ENCODE peak calls at places on chromosomes 13 and 19, in nine cellular contexts. H is CD4-positive, alpha-beta T cell; K is fibroblast of mammary gland; X is thoracic aorta; D is cardiac muscle cell; Q is epithelial cell of esophagus; R is T follicular helper cell; U is ascending aorta; O is globus pallidus. S is an unnamed sample.

GRCh38 chr13:73781384-73781783 is 352.8 kb downstream of the KLF12 start:
- DNase-seq in H (no peak), K (no peak), X (no peak), D (no peak), Q (no peak), R (no peak), U (no peak), O (no peak), S (no peak)

GRCh38 chr19:10826846-10827245 is 9.2 kb downstream of the TMED1 start:
- DNase-seq in H (no peak), K (no peak), X (no peak), D (no peak), Q (no peak), R (no peak), U (no peak), O (no peak), S (no peak)

GRCh38 chr13:47672982-47673670 is 327.9 kb downstream of the SUCLA2 start:
- DNase-seq in H (no peak), K (peak; percentile 99), X (no peak), D (no peak), Q (peak; percentile 7), R (no peak), U (no peak), O (no peak), S (no peak)

GRCh38 chr13:59690857-59691500 is 472.7 kb downstream of the DIAPH3 start:
- DNase-seq in H (no peak), K (peak; percentile 63), X (no peak), D (no peak), Q (no peak), R (no peak), U (no peak), O (no peak), S (no peak)

GRCh38 chr19:4575267-4575793 is 15.8 kb upstream of the SEMA6B start:
- DNase-seq in H (no peak), K (peak; percentile 97), X (no peak), D (peak; percentile 49), Q (peak; percentile 45), R (no peak), U (peak; percentile 71), O (no peak), S (peak; percentile 68)

GRCh38 chr19:39347332-39348227 is 5.4 kb downstream of the SAMD4B start:
- DNase-seq in H (no peak), K (peak; percentile 48), X (no peak), D (no peak), Q (no peak), R (no peak), U (no peak), O (no peak), S (no peak)

GRCh38 chr19:48135411-48135810 is 24.8 kb upstream of the PLA2G4C start:
- DNase-seq in H (no peak), K (no peak), X (no peak), D (no peak), Q (peak; percentile 13), R (no peak), U (no peak), O (no peak), S (no peak)

GRCh38 chr13:28434934-28435333 is 60.0 kb downstream of the FLT1 start:
- DNase-seq in H (no peak), K (no peak), X (no peak), D (no peak), Q (no peak), R (no peak), U (no peak), O (no peak), S (no peak)

GRCh38 chr13:21060063-21060826 is 1.1 kb downstream of the LATS2 start:
- DNase-seq in H (no peak), K (peak; percentile 48), X (no peak), D (peak; percentile 64), Q (peak; percentile 52), R (no peak), U (peak; percentile 70), O (peak; percentile 13), S (peak; percentile 82)

GRCh38 chr13:40585911-40586471 is 80.5 kb downstream of the FOXO1 start:
- DNase-seq in H (no peak), K (peak; percentile 62), X (no peak), D (no peak), Q (peak; percentile 49), R (no peak), U (no peak), O (no peak), S (no peak)

GRCh38 chr19:9850235-9850959 is 15.3 kb downstream of the PIN1 start:
- DNase-seq in H (no peak), K (no peak), X (no peak), D (no peak), Q (no peak), R (no peak), U (no peak), O (no peak), S (no peak)

GRCh38 chr13:50485979-50486935 is 357.2 kb downstream of the DLEU7 start:
- DNase-seq in H (no peak), K (peak; percentile 72), X (no peak), D (peak; percentile 9), Q (no peak), R (no peak), U (no peak), O (peak; percentile 33), S (no peak)

GRCh38 chr19:32202244-32202643 is 143.2 kb upstream of the ZNF507 start:
- DNase-seq in H (no peak), K (no peak), X (no peak), D (no peak), Q (no peak), R (no peak), U (no peak), O (no peak), S (no peak)

GRCh38 chr13:67619346-67619745 is 389.2 kb upstream of the PCDH9 start:
- DNase-seq in H (no peak), K (peak; percentile 17), X (no peak), D (no peak), Q (peak; percentile 17), R (no peak), U (no peak), O (no peak), S (no peak)

GRCh38 chr19:33393286-33394005 is 19.9 kb downstream of the CEBPG start:
- DNase-seq in H (no peak), K (no peak), X (no peak), D (no peak), Q (no peak), R (no peak), U (no peak), O (no peak), S (peak; percentile 32)